ENCODE peak calls at places on chromosomes 5 and 9, in eight cellular contexts. A is nephron progenitor cell, G is A549, V is AG04450, M is WTC11, D is fibroblast of the aortic adventitia, B is progenitor cell of endocrine pancreas, F is tibial artery. J is an unnamed sample.

GRCh38 chr5:1548702-1549523 is 25.2 kb upstream of the LPCAT1 start:
- DNase-seq in A (no peak), G (no peak), V (no peak), M (no peak), D (no peak), B (no peak), F (peak), J (no peak)

GRCh38 chr9:76868897-76869296 is 37.0 kb downstream of the PRUNE2 start:
- DNase-seq in A (no peak), G (no peak), V (no peak), M (no peak), D (no peak), B (no peak), F (no peak), J (no peak)

GRCh38 chr9:74102702-74103101 is 394.4 kb upstream of the RORB start:
- DNase-seq in A (no peak), G (no peak), V (no peak), M (no peak), D (no peak), B (no peak), F (no peak), J (no peak)

GRCh38 chr9:82127993-82128710 is 139.6 kb downstream of the SPATA31D1 start:
- DNase-seq in A (no peak), G (no peak), V (no peak), M (no peak), D (no peak), B (no peak), F (no peak), J (no peak)

GRCh38 chr9:35232867-35233544 is 71.2 kb downstream of the UNC13B start:
- DNase-seq in A (no peak), G (no peak), V (no peak), M (no peak), D (no peak), B (no peak), F (no peak), J (no peak)

GRCh38 chr9:71589612-71590011 is 178.7 kb downstream of the CEMIP2 start:
- DNase-seq in A (no peak), G (no peak), V (no peak), M (no peak), D (no peak), B (no peak), F (no peak), J (no peak)

GRCh38 chr5:123754167-123754840 is 242.3 kb downstream of the CSNK1G3 start:
- DNase-seq in A (no peak), G (no peak), V (no peak), M (no peak), D (peak), B (no peak), F (no peak), J (peak)

GRCh38 chr5:39986614-39987013 is 561.8 kb upstream of the DAB2 start:
- DNase-seq in A (no peak), G (no peak), V (no peak), M (no peak), D (peak), B (no peak), F (no peak), J (no peak)

GRCh38 chr5:13898569-13898968 is 45.9 kb downstream of the DNAH5 start:
- DNase-seq in A (no peak), G (no peak), V (no peak), M (no peak), D (no peak), B (no peak), F (no peak), J (no peak)

GRCh38 chr5:176768174-176768970 is 42.0 kb upstream of the UNC5A start:
- DNase-seq in A (no peak), G (no peak), V (no peak), M (no peak), D (no peak), B (no peak), F (no peak), J (no peak)

GRCh38 chr5:119221330-119221729 is 134.5 kb upstream of the TNFAIP8 start:
- DNase-seq in A (no peak), G (no peak), V (no peak), M (no peak), D (no peak), B (no peak), F (no peak), J (no peak)

GRCh38 chr9:79610019-79610760 is 38.4 kb downstream of the TLE4 start:
- DNase-seq in A (peak), G (no peak), V (no peak), M (no peak), D (no peak), B (no peak), F (no peak), J (no peak)

GRCh38 chr9:131809941-131810344 is 70.1 kb upstream of the RAPGEF1 start:
- DNase-seq in A (no peak), G (no peak), V (peak), M (no peak), D (peak), B (no peak), F (no peak), J (peak)

GRCh38 chr5:32865475-32865874 is 154.4 kb downstream of the NPR3 start:
- DNase-seq in A (no peak), G (no peak), V (peak), M (no peak), D (peak), B (no peak), F (no peak), J (no peak)

GRCh38 chr5:124007675-124008398 is 495.9 kb downstream of the CSNK1G3 start:
- DNase-seq in A (no peak), G (peak), V (no peak), M (no peak), D (no peak), B (no peak), F (no peak), J (peak)

GRCh38 chr5:171639236-171639635 is 146.4 kb upstream of the SMIM23 start:
- DNase-seq in A (no peak), G (no peak), V (no peak), M (no peak), D (no peak), B (no peak), F (no peak), J (no peak)

GRCh38 chr5:51194626-51195025 is 188.6 kb upstream of the ISL1 start:
- DNase-seq in A (no peak), G (no peak), V (no peak), M (no peak), D (no peak), B (no peak), F (no peak), J (no peak)

GRCh38 chr5:143592648-143593047 is 189.2 kb upstream of the NR3C1 start:
- DNase-seq in A (no peak), G (peak), V (no peak), M (no peak), D (peak), B (no peak), F (no peak), J (peak)

GRCh38 chr9:14352549-14352948 is 38.6 kb upstream of the NFIB start:
- DNase-seq in A (no peak), G (no peak), V (no peak), M (no peak), D (peak), B (no peak), F (no peak), J (no peak)

GRCh38 chr9:18778846-18779245 is 254.2 kb downstream of the SAXO1 start:
- DNase-seq in A (no peak), G (no peak), V (no peak), M (no peak), D (no peak), B (no peak), F (no peak), J (peak)

GRCh38 chr9:129640086-129640870 is 1.7 kb downstream of the ASB6 start:
- DNase-seq in A (no peak), G (no peak), V (no peak), M (no peak), D (peak), B (no peak), F (no peak), J (peak)

GRCh38 chr9:27291292-27291691 is 5.7 kb downstream of the EQTN start:
- DNase-seq in A (no peak), G (no peak), V (no peak), M (no peak), D (no peak), B (no peak), F (no peak), J (no peak)

GRCh38 chr5:107806705-107807104 is 136.0 kb upstream of the EFNA5 start:
- DNase-seq in A (no peak), G (peak), V (no peak), M (no peak), D (no peak), B (no peak), F (no peak), J (no peak)

GRCh38 chr9:561430-561829 is 280.1 kb upstream of the DMRT1 start:
- DNase-seq in A (no peak), G (peak), V (no peak), M (no peak), D (peak), B (no peak), F (no peak), J (peak)

GRCh38 chr5:92909545-92909962 is 671.5 kb downstream of the NR2F1-AS1 start:
- DNase-seq in A (peak), G (peak), V (no peak), M (peak), D (peak), B (peak), F (no peak), J (peak)

GRCh38 chr9:121550041-121550440 is 50.4 kb upstream of the GGTA1 start:
- DNase-seq in A (no peak), G (no peak), V (no peak), M (no peak), D (no peak), B (no peak), F (no peak), J (no peak)

GRCh38 chr5:129541648-129542251 is 81.7 kb downstream of the ADAMTS19 start:
- DNase-seq in A (no peak), G (peak), V (no peak), M (no peak), D (no peak), B (no peak), F (no peak), J (peak)

GRCh38 chr5:108115673-108116072 is 266.2 kb downstream of the FBXL17 start:
- DNase-seq in A (no peak), G (no peak), V (no peak), M (no peak), D (no peak), B (no peak), F (no peak), J (no peak)

GRCh38 chr5:138932171-138932810 is 57.2 kb upstream of the LRRTM2 start:
- DNase-seq in A (no peak), G (peak), V (no peak), M (peak), D (no peak), B (no peak), F (no peak), J (no peak)

GRCh38 chr9:133125706-133126696 is 5.0 kb upstream of the RALGDS start:
- DNase-seq in A (no peak), G (no peak), V (no peak), M (no peak), D (peak), B (no peak), F (no peak), J (peak)

GRCh38 chr5:171675511-171675910 is 110.1 kb upstream of the SMIM23 start:
- DNase-seq in A (no peak), G (no peak), V (no peak), M (no peak), D (peak), B (no peak), F (no peak), J (no peak)

GRCh38 chr5:11878846-11879245 is 25.4 kb downstream of the CTNND2 start:
- DNase-seq in A (no peak), G (no peak), V (no peak), M (no peak), D (no peak), B (no peak), F (no peak), J (no peak)

GRCh38 chr9:134136117-134136996 is 475 bp downstream of the WDR5 start:
- DNase-seq in A (peak), G (no peak), V (no peak), M (peak), D (peak), B (peak), F (no peak), J (peak)

GRCh38 chr9:129439242-129439641 is 181.7 kb downstream of the C9orf50 start:
- DNase-seq in A (no peak), G (no peak), V (no peak), M (no peak), D (no peak), B (no peak), F (no peak), J (no peak)

GRCh38 chr5:78317515-78317914 is 23.0 kb upstream of the AP3B1 start:
- DNase-seq in A (no peak), G (no peak), V (no peak), M (no peak), D (no peak), B (no peak), F (no peak), J (no peak)

DNA sequence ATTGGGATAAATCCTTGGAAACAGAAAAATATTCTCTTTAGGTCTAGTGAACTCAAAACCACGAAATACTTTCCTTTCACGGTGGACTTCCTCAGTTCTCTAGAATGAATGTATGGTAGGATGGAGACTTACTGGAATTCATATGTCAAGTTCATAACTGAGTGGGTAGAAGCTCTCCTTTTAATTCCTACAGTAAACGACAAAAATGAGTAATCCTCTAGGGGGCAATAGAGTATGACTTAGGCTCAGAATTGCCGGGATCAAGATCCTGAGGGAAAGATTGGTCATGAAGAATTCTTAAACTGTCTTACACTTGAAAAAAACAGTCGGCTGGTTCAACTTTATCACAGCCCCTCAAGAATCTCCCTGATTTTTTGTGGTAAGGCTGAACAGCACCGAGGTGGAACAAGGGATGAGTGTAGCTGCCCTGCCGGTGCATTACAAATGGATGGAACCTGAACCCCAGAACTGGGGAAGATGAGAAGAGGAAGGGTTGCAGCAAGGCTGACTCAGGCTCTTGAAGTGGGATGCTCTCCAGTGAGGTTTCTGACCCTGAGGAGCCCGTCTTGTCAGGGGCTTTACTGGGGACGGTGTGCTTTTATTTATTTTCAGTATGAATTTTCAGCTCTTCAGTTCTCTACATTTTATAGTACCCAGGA is 14.0 kb upstream of the LOX start:
- DNase-seq in A (no peak), G (peak), V (no peak), M (no peak), D (peak), B (no peak), F (no peak), J (peak)
- TF ChIP-seq CTCF in A (peak), G (peak), V (peak), M (peak), D (peak), B (peak), F (peak), J (peak)

DNA sequence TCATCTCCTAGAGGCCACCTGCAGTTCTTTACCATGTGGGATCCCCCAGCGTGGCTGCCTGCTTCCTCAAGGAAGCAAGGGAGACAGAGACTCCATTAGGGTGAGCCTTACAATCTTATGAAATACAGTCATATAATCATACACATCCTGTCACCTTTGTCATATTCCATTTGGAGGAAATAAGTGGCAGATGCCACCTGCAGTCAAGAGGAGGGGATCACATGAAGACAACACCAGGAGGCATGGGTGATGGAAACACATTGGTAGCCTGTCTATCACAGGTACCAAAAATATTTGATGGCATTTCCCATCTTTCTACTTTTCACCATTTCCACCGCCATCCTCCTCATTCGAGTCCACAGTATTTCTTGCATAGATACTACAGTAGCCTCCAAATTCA is 15.3 kb upstream of the ERAP1 start:
- DNase-seq in A (no peak), G (no peak), V (no peak), M (no peak), D (no peak), B (no peak), F (no peak), J (no peak)
- TF ChIP-seq CTCF in A (no peak), G (no peak), V (no peak), M (no peak), D (no peak), B (no peak), F (no peak), J (no peak)

GRCh38 chr5:136063778-136064465 is 35.1 kb downstream of the TGFBI start:
- DNase-seq in A (no peak), G (no peak), V (no peak), M (no peak), D (no peak), B (no peak), F (no peak), J (no peak)

GRCh38 chr5:136067422-136067821 is 38.6 kb downstream of the TGFBI start:
- DNase-seq in A (no peak), G (no peak), V (no peak), M (no peak), D (no peak), B (no peak), F (no peak), J (no peak)

GRCh38 chr5:136064510-136064909 is 35.7 kb downstream of the TGFBI start:
- DNase-seq in A (no peak), G (no peak), V (no peak), M (no peak), D (peak), B (no peak), F (no peak), J (no peak)

GRCh38 chr5:136065588-136065987 is 36.8 kb downstream of the TGFBI start:
- DNase-seq in A (no peak), G (no peak), V (no peak), M (no peak), D (no peak), B (no peak), F (no peak), J (no peak)

GRCh38 chr5:136066705-136067271 is 38.0 kb downstream of the TGFBI start:
- DNase-seq in A (no peak), G (peak), V (peak), M (no peak), D (peak), B (no peak), F (no peak), J (peak)
- TF ChIP-seq CTCF in A (no peak), G (no peak), V (peak), M (no peak), D (peak), B (no peak), F (peak), J (peak)

DNA sequence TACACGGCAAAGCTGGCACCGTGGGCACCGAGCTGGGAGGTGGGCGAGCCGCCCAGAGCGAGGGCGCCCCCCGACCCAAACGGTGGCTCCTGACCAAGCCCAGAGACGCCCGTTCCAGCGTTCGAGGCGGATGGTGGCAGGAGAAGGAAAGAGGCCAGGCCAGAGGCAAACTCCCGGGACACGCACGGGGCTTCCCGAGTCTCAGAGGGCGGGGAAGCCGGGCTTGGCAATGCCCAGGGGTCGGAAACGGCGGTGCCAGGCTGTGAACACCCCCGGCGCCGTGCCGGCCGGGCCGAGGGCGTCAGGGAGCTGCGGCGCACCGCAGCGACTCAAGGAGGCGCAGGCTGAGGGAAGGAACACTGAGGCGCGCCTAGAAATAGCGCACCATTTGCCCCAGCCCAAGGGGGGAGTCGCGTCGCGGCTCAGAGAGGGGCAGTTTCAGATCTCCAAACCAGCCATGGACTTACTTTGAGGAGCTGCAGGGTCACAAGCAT is 397 bp downstream of the SPRY4 start:
- DNase-seq in A (peak), G (no peak), V (no peak), M (no peak), D (no peak), B (peak), F (peak), J (no peak)
- TF ChIP-seq CTCF in A (no peak), G (no peak), V (peak), M (no peak), D (peak), B (peak), F (no peak), J (peak)

GRCh38 chr9:90053027-90053426 is 448.2 kb downstream of the GADD45G start:
- DNase-seq in A (peak), G (peak), V (no peak), M (peak), D (no peak), B (no peak), F (no peak), J (no peak)
- TF ChIP-seq CTCF in A (no peak), G (no peak), V (peak), M (peak), D (no peak), B (peak), F (no peak), J (peak)

GRCh38 chr5:66722653-66723052 is 126.5 kb downstream of the MAST4 start:
- DNase-seq in A (no peak), G (no peak), V (no peak), M (no peak), D (no peak), B (no peak), F (no peak), J (no peak)

GRCh38 chr5:66727630-66728029 is 131.4 kb downstream of the MAST4 start:
- DNase-seq in A (no peak), G (no peak), V (no peak), M (no peak), D (no peak), B (no peak), F (no peak), J (no peak)

GRCh38 chr5:66720776-66721175 is 124.6 kb downstream of the MAST4 start:
- DNase-seq in A (no peak), G (no peak), V (no peak), M (no peak), D (no peak), B (no peak), F (no peak), J (no peak)

GRCh38 chr5:66724336-66724735 is 128.1 kb downstream of the MAST4 start:
- DNase-seq in A (no peak), G (no peak), V (no peak), M (no peak), D (no peak), B (no peak), F (no peak), J (no peak)

DNA sequence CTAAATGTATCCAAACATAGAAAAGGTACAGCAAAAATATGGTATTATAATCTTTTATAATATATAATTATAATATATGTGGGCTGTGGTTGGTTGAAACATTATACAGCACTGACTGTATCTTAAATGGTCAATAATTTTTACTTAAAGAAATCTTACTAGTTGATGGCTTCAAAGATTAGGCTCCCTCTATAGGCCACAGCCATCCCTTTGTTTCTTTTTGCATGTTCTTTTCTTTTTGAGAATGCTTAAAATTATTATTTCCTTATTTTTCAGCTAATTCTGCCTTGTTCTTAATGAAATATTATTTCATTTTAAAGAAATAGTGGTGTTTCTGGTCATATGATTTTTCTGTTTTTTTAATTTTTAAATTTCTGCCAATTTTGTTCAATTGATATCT is 128.5 kb downstream of the MAST4 start:
- DNase-seq in A (no peak), G (no peak), V (no peak), M (no peak), D (peak), B (no peak), F (no peak), J (no peak)
- TF ChIP-seq CTCF in A (peak), G (peak), V (peak), M (no peak), D (peak), B (no peak), F (no peak), J (peak)

J was measured in fibroblast of pulmonary artery.